ENCODE peak calls at places on chromosomes 16 and 17, in five cellular contexts. R is AG20443, G is GM03348, X is nucleus accumbens, B is NCI-H748 treated with DMSO at 0.1 percent for 48 hours. M is an unnamed sample.

GRCh38 chr16:30903002-30903401 is 6.6 kb downstream of the CTF1 start:
- DNase-seq in R (no peak), G (no peak), X (no peak), B (no peak), M (no peak)

GRCh38 chr16:10367616-10368188 is 18.2 kb upstream of the ATF7IP2 start:
- DNase-seq in R (no peak), G (no peak), X (no peak), B (no peak), M (no peak)

GRCh38 chr17:77042688-77043330 is 98.0 kb upstream of the SEC14L1 start:
- DNase-seq in R (no peak), G (no peak), X (peak; percentile 19), B (no peak), M (no peak)

GRCh38 chr16:88508868-88509748 is 56.0 kb downstream of the ZFPM1 start:
- DNase-seq in R (no peak), G (no peak), X (no peak), B (no peak), M (peak; percentile 14)

GRCh38 chr16:88533381-88533831 is 36.8 kb upstream of the ZC3H18 start:
- DNase-seq in R (peak; percentile 54), G (peak; percentile 62), X (peak; percentile 32), B (no peak), M (no peak)

GRCh38 chr17:36004604-36005003 is 3.3 kb upstream of the CCL15 start:
- DNase-seq in R (no peak), G (no peak), X (no peak), B (peak; percentile 2), M (no peak)

GRCh38 chr16:3158014-3158497 is 23.2 kb downstream of the ZNF213 start:
- DNase-seq in R (no peak), G (no peak), X (no peak), B (no peak), M (no peak)

GRCh38 chr16:86584726-86585721 is 6.7 kb downstream of the FOXL1 start:
- DNase-seq in R (peak; percentile 35), G (no peak), X (no peak), B (no peak), M (no peak)

GRCh38 chr17:63369233-63369632 is 76.9 kb downstream of the CYB561 start:
- DNase-seq in R (peak; percentile 78), G (peak; percentile 74), X (no peak), B (no peak), M (no peak)

M was measured in epithelial cell of prostate.